ENCODE peak calls at places on chromosomes 7 and 10, in seven cellular contexts. F, W, I, O, L, C and A are unnamed samples.

GRCh38 chr7:155356323-155357105 is 58.8 kb downstream of the INSIG1 start:
- DNase-seq in F (peak; percentile 54), W (peak; percentile 24), I (no peak), O (no peak), L (no peak), C (no peak), A (no peak)

GRCh38 chr10:71765907-71766716 is 7.2 kb downstream of the VSIR start:
- DNase-seq in F (no peak), W (peak; percentile 36), I (no peak), O (no peak), L (no peak), C (no peak), A (no peak)

GRCh38 chr10:69474688-69475432 is 23.6 kb downstream of the TSPAN15 start:
- DNase-seq in F (no peak), W (peak; percentile 46), I (no peak), O (peak; percentile 62), L (no peak), C (no peak), A (no peak)

GRCh38 chr10:93206652-93207051 is 133.0 kb downstream of the CYP26A1 start:
- DNase-seq in F (no peak), W (no peak), I (no peak), O (no peak), L (no peak), C (no peak), A (no peak)

GRCh38 chr7:128909605-128910568 is 622 bp downstream of the KCP start:
- DNase-seq in F (no peak), W (no peak), I (no peak), O (peak; percentile 66), L (no peak), C (no peak), A (peak; percentile 45)

GRCh38 chr7:43164757-43165156 is 52.3 kb downstream of the HECW1 start:
- DNase-seq in F (no peak), W (no peak), I (no peak), O (peak; percentile 97), L (no peak), C (no peak), A (no peak)

GRCh38 chr7:124796771-124797170 is 31.2 kb upstream of the GPR37 start:
- DNase-seq in F (no peak), W (no peak), I (no peak), O (no peak), L (no peak), C (no peak), A (no peak)

GRCh38 chr10:122643931-122644534 is 55.6 kb downstream of the C10orf120 start:
- DNase-seq in F (no peak), W (no peak), I (no peak), O (no peak), L (no peak), C (no peak), A (no peak)

GRCh38 chr7:2018786-2019692 is 213.7 kb downstream of the MAD1L1 start:
- DNase-seq in F (no peak), W (no peak), I (no peak), O (peak; percentile 81), L (peak; percentile 79), C (no peak), A (no peak)

GRCh38 chr10:114544045-114544659 is 113.9 kb downstream of the ABLIM1 start:
- DNase-seq in F (peak; percentile 77), W (no peak), I (no peak), O (no peak), L (peak; percentile 46), C (peak; percentile 61), A (no peak)

GRCh38 chr7:2096692-2097380 is 135.9 kb downstream of the MAD1L1 start:
- DNase-seq in F (no peak), W (no peak), I (no peak), O (no peak), L (no peak), C (no peak), A (no peak)

GRCh38 chr10:61978965-61979364 is 77.5 kb downstream of the ARID5B start:
- DNase-seq in F (no peak), W (no peak), I (no peak), O (no peak), L (no peak), C (no peak), A (no peak)